ENCODE peak calls at places on chromosome 22, in seven cellular contexts. I is left ventricle myocardium inferior, P is heart right ventricle, U is heart left ventricle, A is hepatocyte, C is adrenal gland, N is transverse colon. S is an unnamed sample. For H3K27me3, the result is how much of the 10 kb centered on the place peaks cover.

GRCh38 chr22:44359496-44360110 is 46.9 kb upstream of the SHISAL1 start:
- DNase-seq in U (no peak), N (no peak), P (peak), C (no peak), I (no peak), A (no peak), S (peak)

GRCh38 chr22:27113211-27114030 is 456.0 kb downstream of the MIAT start:
- DNase-seq in U (peak), C (peak), N (peak), A (peak), P (no peak), I (peak), S (peak)

GRCh38 chr22:40533712-40534378 is 102.7 kb downstream of the MRTFA start:
- DNase-seq in I (no peak), P (no peak), C (no peak), A (peak), U (no peak), N (peak), S (no peak)

GRCh38 chr22:42484506-42484905 is 35.1 kb downstream of the RRP7A start:
- DNase-seq in C (no peak), U (no peak), N (no peak), I (no peak), P (no peak), A (no peak), S (no peak)

GRCh38 chr22:39808087-39808486 is 85.5 kb downstream of the ENTHD1 start:
- DNase-seq in C (peak), U (no peak), I (no peak), N (peak), P (no peak), A (no peak), S (no peak)

GRCh38 chr22:38881464-38881871 is 9.5 kb upstream of the CBX6 start:
- DNase-seq in A (no peak), U (no peak), I (no peak), N (peak), C (peak), P (no peak), S (no peak)

GRCh38 chr22:39089928-39090327 is 7.1 kb upstream of the APOBEC3H start:
- DNase-seq in U (no peak), I (no peak), P (no peak), C (no peak), A (no peak), N (no peak), S (no peak)

GRCh38 chr22:39098026-39098425 is 982 bp downstream of the APOBEC3H start:
- DNase-seq in U (no peak), A (no peak), C (no peak), N (no peak), P (no peak), I (no peak), S (no peak)

GRCh38 chr22:45240810-45241631 is at the start of gene KIAA0930:
- DNase-seq in I (peak), C (peak), A (peak), P (peak), N (peak), U (peak), S (peak)

GRCh38 chr22:50600541-50600940 is at the start of gene MAPK8IP2:
- DNase-seq in I (no peak), P (no peak), U (no peak), N (no peak), C (peak), A (peak), S (peak)

GRCh38 chr22:41526802-41527799 is 17.2 kb downstream of the POLR3H start:
- DNase-seq in U (no peak), P (peak), N (peak), C (peak), I (peak), A (peak), S (peak)

GRCh38 chr22:40817737-40818136 is 1.4 kb downstream of the SLC25A17 start:
- DNase-seq in I (no peak), P (no peak), N (no peak), A (no peak), C (no peak), U (no peak), S (no peak)

GRCh38 chr22:21926728-21927127 is 25.9 kb downstream of the PPM1F start:
- DNase-seq in U (no peak), P (no peak), I (no peak), C (no peak), A (no peak), N (no peak), S (no peak)

GRCh38 chr22:37777122-37777687 is 30.5 kb upstream of the GCAT start:
- DNase-seq in P (peak), C (peak), N (peak), U (peak), A (peak), I (no peak), S (peak)

GRCh38 chr22:44091021-44091721 is 67.1 kb downstream of the PARVB start:
- DNase-seq in A (peak), C (no peak), U (no peak), I (no peak), N (no peak), P (no peak), S (peak)

GRCh38 chr22:42022162-42022847 is 23.7 kb downstream of the WBP2NL start:
- DNase-seq in P (no peak), N (peak), I (no peak), A (peak), C (no peak), U (no peak), S (no peak)

GRCh38 chr22:43326342-43326825 is 16.8 kb downstream of the SCUBE1 start:
- DNase-seq in I (no peak), C (no peak), U (no peak), A (no peak), P (no peak), N (no peak), S (no peak)

GRCh38 chr22:21603973-21604372 is 25.8 kb downstream of the YDJC start:
- DNase-seq in U (no peak), P (no peak), I (no peak), N (no peak), A (no peak), C (no peak), S (no peak)

GRCh38 chr22:34015642-34016041 is 95.4 kb upstream of the LARGE1 start:
- DNase-seq in U (no peak), P (no peak), A (no peak), C (no peak), N (no peak), I (no peak), S (no peak)

GRCh38 chr22:34019190-34019845 is 99.0 kb upstream of the LARGE1 start:
- DNase-seq in N (no peak), U (no peak), A (no peak), P (no peak), I (no peak), C (no peak), S (no peak)
- H3K4me3 ChIP-seq in N (no peak), U (no peak), A (no peak), P (no peak), I (no peak), C (no peak), S (no peak)

GRCh38 chr22:23673826-23674690 is 16.8 kb upstream of the RGL4 start:
- DNase-seq in N (no peak), P (no peak), U (no peak), C (no peak), A (no peak), I (no peak), S (no peak)
- H3K27me3 ChIP-seq in N (under half), P (under half), U (under half), C (under half), A (under half), I (under half), S (under half)

GRCh38 chr22:46971141-46971775 is 208.8 kb downstream of the TBC1D22A start:
- DNase-seq in N (no peak), P (peak), U (peak), A (peak), I (peak), C (peak), S (peak)

GRCh38 chr22:46970411-46971123 is 208.1 kb downstream of the TBC1D22A start:
- DNase-seq in C (peak), I (no peak), A (no peak), N (no peak), P (no peak), U (no peak), S (peak)

GRCh38 chr22:46972901-46973831 is 210.7 kb downstream of the TBC1D22A start:
- DNase-seq in I (no peak), U (peak), A (no peak), C (peak), P (no peak), N (no peak), S (peak)

GRCh38 chr22:46972256-46972655 is 209.8 kb downstream of the TBC1D22A start:
- DNase-seq in P (no peak), N (no peak), A (no peak), C (peak), U (no peak), I (no peak), S (peak)

GRCh38 chr22:46971776-46972150 is 209.3 kb downstream of the TBC1D22A start:
- DNase-seq in I (no peak), A (no peak), N (no peak), P (no peak), C (peak), U (no peak), S (peak)
- H3K27ac ChIP-seq in I (peak), A (peak), N (no peak), P (peak), C (peak), U (peak), S (peak)

GRCh38 chr22:28772633-28773460 is at the start of gene CCDC117:
- DNase-seq in C (peak), N (peak), A (peak), U (peak), I (peak), P (peak), S (peak)
- H3K4me3 ChIP-seq in C (peak), N (peak), A (peak), U (peak), I (peak), P (peak), S (peak)

GRCh38 chr22:36687516-36687915 is 16.0 kb downstream of the CACNG2 start:
- DNase-seq in P (no peak), C (no peak), U (no peak), I (no peak), N (no peak), A (no peak), S (no peak)
- H3K27me3 ChIP-seq in P (under half), C (under half), U (half or more), I (half or more), N (half or more), A (under half), S (under half)

DNA sequence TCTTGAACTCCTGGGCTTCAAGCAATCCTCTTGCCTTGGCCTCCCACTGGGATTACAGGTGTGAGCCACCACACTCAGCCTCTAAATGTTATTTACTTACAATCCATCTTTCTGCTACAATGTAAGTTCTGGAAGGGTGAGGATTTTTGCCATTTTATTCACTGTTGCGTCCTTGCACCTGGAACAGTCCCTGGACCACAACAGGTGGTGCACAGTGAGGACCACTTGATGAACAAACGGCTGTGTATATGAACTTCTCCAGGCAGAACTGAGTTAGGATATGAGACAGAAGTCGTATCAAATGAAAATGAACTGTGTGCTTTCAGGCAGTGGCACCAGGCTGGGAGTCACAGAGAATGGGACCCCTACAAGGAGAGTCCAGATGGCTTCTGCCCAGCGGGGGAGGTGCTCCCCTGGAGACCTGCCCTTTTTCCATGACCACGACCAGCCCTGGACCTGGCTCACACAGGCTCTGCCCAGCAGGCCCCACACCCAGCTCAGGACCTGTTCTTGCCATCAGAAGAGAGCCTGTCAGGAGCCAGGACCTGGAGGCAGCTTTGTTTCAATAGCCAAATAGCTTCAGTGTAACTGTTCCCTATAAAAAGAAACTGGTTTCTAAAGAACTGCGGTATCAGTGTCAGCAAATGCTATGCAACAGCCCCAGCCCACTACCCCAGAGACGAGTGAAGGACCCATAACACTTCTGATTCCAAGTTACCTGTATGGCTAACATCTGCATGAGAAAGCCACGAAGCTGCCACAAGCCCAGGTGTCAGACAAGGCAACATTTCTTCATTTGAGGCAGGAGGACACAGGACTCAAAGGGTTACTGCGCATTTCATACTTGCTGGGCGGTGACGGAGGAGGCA is 104.9 kb downstream of the MICAL3 start:
- DNase-seq in P (peak), N (no peak), C (peak), A (no peak), I (peak), U (peak), S (peak)
- H3K27ac ChIP-seq in P (peak), N (peak), C (peak), A (peak), I (peak), U (peak), S (peak)

GRCh38 chr22:31282748-31283468 is 9.4 kb downstream of the PIK3IP1 start:
- DNase-seq in I (no peak), A (no peak), U (no peak), N (no peak), C (peak), P (no peak), S (no peak)
- H3K4me3 ChIP-seq in I (no peak), A (no peak), U (no peak), N (no peak), C (no peak), P (no peak), S (no peak)